ENCODE peak calls at places on chromosomes 11 and 22, in six cellular contexts. One of them, this sample, is unnamed.

GRCh38 chr11:8674859-8675258 is 7.6 kb downstream of the TRIM66 start:
- DNase-seq in left ventricle myocardium inferior: no peak
- DNase-seq in A673: no peak
- DNase-seq in heart right ventricle: no peak
- DNase-seq in ovary: no peak
- DNase-seq in CD8-positive, alpha-beta T cell: no peak
- DNase-seq in this sample: no peak

GRCh38 chr11:135027461-135027860 is 615.4 kb upstream of the B3GAT1 start:
- DNase-seq in ovary: no peak
- DNase-seq in left ventricle myocardium inferior: no peak
- DNase-seq in heart right ventricle: no peak
- DNase-seq in CD8-positive, alpha-beta T cell: no peak
- DNase-seq in A673: peak; percentile 53
- DNase-seq in this sample: no peak

GRCh38 chr11:45348729-45349128 is 62.6 kb upstream of the SYT13 start:
- DNase-seq in A673: no peak
- DNase-seq in left ventricle myocardium inferior: no peak
- DNase-seq in heart right ventricle: no peak
- DNase-seq in CD8-positive, alpha-beta T cell: no peak
- DNase-seq in ovary: no peak
- DNase-seq in this sample: no peak

GRCh38 chr11:49995559-49995958 is 13.2 kb upstream of the OR4C12 start:
- DNase-seq in A673: peak; percentile 96
- DNase-seq in CD8-positive, alpha-beta T cell: no peak
- DNase-seq in heart right ventricle: no peak
- DNase-seq in left ventricle myocardium inferior: no peak
- DNase-seq in ovary: no peak
- DNase-seq in this sample: no peak

GRCh38 chr22:49119551-49119952 is 708.1 kb downstream of the BRD1 start:
- DNase-seq in CD8-positive, alpha-beta T cell: no peak
- DNase-seq in heart right ventricle: peak; percentile 36
- DNase-seq in A673: peak; percentile 72
- DNase-seq in ovary: no peak
- DNase-seq in left ventricle myocardium inferior: peak; percentile 26
- DNase-seq in this sample: peak; percentile 34

GRCh38 chr11:113184498-113184897 is 129.9 kb upstream of the TTC12 start:
- DNase-seq in ovary: no peak
- DNase-seq in left ventricle myocardium inferior: no peak
- DNase-seq in heart right ventricle: no peak
- DNase-seq in CD8-positive, alpha-beta T cell: no peak
- DNase-seq in A673: no peak
- DNase-seq in this sample: no peak

GRCh38 chr22:43828711-43829447 is 16.8 kb upstream of the EFCAB6 start:
- DNase-seq in left ventricle myocardium inferior: peak; percentile 88
- DNase-seq in CD8-positive, alpha-beta T cell: no peak
- DNase-seq in heart right ventricle: peak; percentile 87
- DNase-seq in A673: peak; percentile 18
- DNase-seq in ovary: peak; percentile 55
- DNase-seq in this sample: no peak

GRCh38 chr11:69497221-69497787 is 15.8 kb downstream of the LINC01488 start:
- DNase-seq in CD8-positive, alpha-beta T cell: no peak
- DNase-seq in A673: peak; percentile 24
- DNase-seq in left ventricle myocardium inferior: peak; percentile 89
- DNase-seq in ovary: peak; percentile 30
- DNase-seq in heart right ventricle: peak; percentile 84
- DNase-seq in this sample: peak; percentile 41

GRCh38 chr22:42236268-42236667 is 34.2 kb downstream of the TCF20 start:
- DNase-seq in left ventricle myocardium inferior: no peak
- DNase-seq in heart right ventricle: no peak
- DNase-seq in ovary: no peak
- DNase-seq in A673: peak; percentile 26
- DNase-seq in CD8-positive, alpha-beta T cell: no peak
- DNase-seq in this sample: no peak

GRCh38 chr22:38766076-38766777 is 10.4 kb upstream of the SUN2 start:
- DNase-seq in heart right ventricle: peak; percentile 41
- DNase-seq in CD8-positive, alpha-beta T cell: peak; percentile 42
- DNase-seq in left ventricle myocardium inferior: peak; percentile 38
- DNase-seq in A673: peak; percentile 79
- DNase-seq in ovary: peak; percentile 69
- DNase-seq in this sample: no peak

GRCh38 chr22:37330200-37331033 is 48.1 kb downstream of the CYTH4 start:
- DNase-seq in A673: peak; percentile 83
- DNase-seq in heart right ventricle: no peak
- DNase-seq in CD8-positive, alpha-beta T cell: no peak
- DNase-seq in ovary: no peak
- DNase-seq in left ventricle myocardium inferior: no peak
- DNase-seq in this sample: no peak

GRCh38 chr11:124086447-124086846 is 28.8 kb upstream of the VWA5A start:
- DNase-seq in CD8-positive, alpha-beta T cell: no peak
- DNase-seq in A673: peak; percentile 52
- DNase-seq in ovary: no peak
- DNase-seq in heart right ventricle: no peak
- DNase-seq in left ventricle myocardium inferior: no peak
- DNase-seq in this sample: no peak

GRCh38 chr11:101797335-101797734 is 117.5 kb upstream of the CEP126 start:
- DNase-seq in CD8-positive, alpha-beta T cell: no peak
- DNase-seq in left ventricle myocardium inferior: no peak
- DNase-seq in ovary: no peak
- DNase-seq in A673: no peak
- DNase-seq in heart right ventricle: no peak
- DNase-seq in this sample: no peak

GRCh38 chr11:3130269-3131071 is 34.6 kb downstream of the OSBPL5 start:
- DNase-seq in heart right ventricle: peak; percentile 21
- DNase-seq in left ventricle myocardium inferior: peak; percentile 16
- DNase-seq in A673: no peak
- DNase-seq in ovary: no peak
- DNase-seq in CD8-positive, alpha-beta T cell: no peak
- DNase-seq in this sample: no peak

GRCh38 chr22:25405854-25406509 is 158.5 kb upstream of the GRK3 start:
- DNase-seq in ovary: no peak
- DNase-seq in CD8-positive, alpha-beta T cell: no peak
- DNase-seq in left ventricle myocardium inferior: no peak
- DNase-seq in A673: no peak
- DNase-seq in heart right ventricle: no peak
- DNase-seq in this sample: no peak

GRCh38 chr22:24803064-24803542 is 2.9 kb upstream of the SGSM1 start:
- DNase-seq in A673: peak; percentile 51
- DNase-seq in CD8-positive, alpha-beta T cell: peak; percentile 45
- DNase-seq in heart right ventricle: peak; percentile 52
- DNase-seq in ovary: peak; percentile 62
- DNase-seq in left ventricle myocardium inferior: peak; percentile 41
- DNase-seq in this sample: no peak

DNA sequence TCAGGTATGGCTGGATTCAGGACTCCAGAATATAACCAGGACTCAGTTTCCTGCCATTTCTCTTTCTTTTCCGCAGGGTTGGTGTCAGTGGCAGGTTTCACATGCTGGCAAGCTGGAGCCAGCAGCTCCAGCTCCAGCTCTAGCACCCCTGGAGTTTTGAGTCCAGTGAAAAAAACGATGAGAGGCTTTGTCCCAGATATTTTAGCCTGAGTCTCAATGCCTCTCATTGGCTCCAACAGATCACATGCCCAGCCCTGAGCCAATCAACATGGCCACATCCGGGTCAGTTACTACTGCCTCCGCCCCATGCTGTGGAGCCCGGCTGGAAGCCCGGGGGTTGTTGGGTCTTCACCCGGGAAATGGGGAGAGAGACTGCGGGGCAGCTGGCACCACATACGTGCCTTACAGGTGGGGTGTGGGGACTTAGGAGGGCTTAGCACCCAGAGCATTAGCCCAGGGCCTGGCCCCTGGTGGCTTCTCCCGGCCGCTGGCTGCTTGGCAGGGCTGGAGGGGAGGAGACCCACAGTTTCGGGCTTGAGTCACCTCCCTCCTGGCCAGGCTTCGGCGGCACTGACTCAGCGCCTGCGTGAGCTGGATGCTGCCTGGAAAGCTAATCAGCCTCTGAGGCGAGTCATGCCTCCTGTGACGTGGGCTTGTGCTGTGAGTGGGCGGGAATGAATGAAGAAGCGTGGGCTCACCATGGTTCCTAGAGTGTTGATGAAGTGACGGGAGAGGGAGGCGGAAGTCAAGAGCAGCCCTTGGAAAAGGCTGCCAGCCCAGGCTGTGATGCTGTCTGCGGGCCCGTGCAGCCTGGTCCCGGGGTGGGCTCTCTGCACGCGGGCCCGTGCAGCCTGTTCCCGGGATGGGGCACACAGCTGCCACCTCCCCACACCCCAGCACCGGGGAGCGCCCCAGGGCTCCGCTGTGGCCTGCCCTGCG is 15.3 kb upstream of the MRTFA start:
- DNase-seq in left ventricle myocardium inferior: peak; percentile 93
- DNase-seq in ovary: peak; percentile 98
- DNase-seq in A673: peak; percentile 98
- DNase-seq in CD8-positive, alpha-beta T cell: peak; percentile 78
- DNase-seq in heart right ventricle: peak; percentile 93
- DNase-seq in this sample: peak; percentile 97
- TF ChIP-seq CTCF in left ventricle myocardium inferior: no peak
- TF ChIP-seq CTCF in ovary: peak; percentile 43
- TF ChIP-seq CTCF in A673: no peak
- TF ChIP-seq CTCF in CD8-positive, alpha-beta T cell: no peak
- TF ChIP-seq CTCF in heart right ventricle: no peak
- TF ChIP-seq CTCF in this sample: no peak

DNA sequence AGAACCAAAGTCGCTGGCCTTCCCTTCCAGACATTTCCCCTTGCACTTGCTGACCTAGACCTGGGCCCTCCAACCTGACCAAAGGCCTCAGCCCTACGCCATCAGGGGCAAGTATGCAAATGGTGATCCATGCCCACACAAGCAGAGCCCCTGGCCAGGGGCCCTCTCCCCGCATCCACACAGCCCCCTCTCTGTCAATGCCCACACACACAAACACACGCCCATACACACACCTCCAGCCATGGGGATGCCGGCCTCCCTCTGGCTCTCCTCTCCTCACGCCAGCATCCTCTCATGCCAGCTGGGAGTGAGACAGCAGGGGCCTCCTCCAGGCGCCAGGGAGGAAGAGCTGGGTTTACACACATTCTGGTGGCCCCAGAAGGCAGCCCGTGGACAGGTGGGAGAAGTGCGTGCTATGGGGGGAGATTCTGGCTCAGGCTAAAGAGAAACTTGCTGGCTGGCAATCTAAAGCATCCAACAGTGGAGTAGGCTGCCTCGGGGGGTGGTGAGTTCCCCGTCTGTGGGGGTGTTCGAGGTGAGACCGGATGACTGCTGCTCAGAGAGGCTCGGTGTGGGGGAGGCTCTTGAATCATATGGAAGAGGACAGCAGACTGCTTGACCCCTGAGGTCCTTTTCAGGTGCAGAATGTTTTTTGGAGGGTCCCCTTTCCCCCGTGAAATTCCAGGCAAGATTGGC is 4.8 kb downstream of the NRXN2 start:
- DNase-seq in A673: no peak
- DNase-seq in ovary: no peak
- DNase-seq in CD8-positive, alpha-beta T cell: no peak
- DNase-seq in heart right ventricle: no peak
- DNase-seq in left ventricle myocardium inferior: no peak
- DNase-seq in this sample: no peak
- H3K4me1 ChIP-seq in A673: peaks cover 7% of the 10 kb centered on the region
- H3K4me1 ChIP-seq in ovary: no peaks in the 10 kb centered on the region
- H3K4me1 ChIP-seq in CD8-positive, alpha-beta T cell: no peaks in the 10 kb centered on the region
- H3K4me1 ChIP-seq in heart right ventricle: peaks cover under 1% of the 10 kb centered on the region
- H3K4me1 ChIP-seq in left ventricle myocardium inferior: peaks cover 2% of the 10 kb centered on the region
- H3K4me1 ChIP-seq in this sample: peaks cover 2% of the 10 kb centered on the region

DNA sequence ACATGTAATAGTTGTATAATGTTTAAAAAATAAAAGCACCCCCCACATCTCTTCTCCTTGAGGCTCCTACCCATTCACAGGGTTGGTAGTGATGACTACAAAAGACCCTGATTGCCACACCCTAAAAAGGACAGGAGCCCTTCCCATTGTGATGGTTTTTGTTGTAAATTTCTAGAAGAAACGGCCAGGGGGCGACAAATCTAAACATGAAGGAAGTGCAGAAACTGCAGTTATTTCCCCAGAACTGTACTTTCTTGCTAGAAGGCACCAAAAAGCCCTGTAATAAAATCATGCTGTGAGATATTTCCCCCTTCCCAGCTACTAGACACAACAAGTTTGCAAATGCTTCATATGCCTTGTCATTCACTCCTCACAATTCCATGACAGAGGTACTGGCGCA is 10.8 kb downstream of the PRR5L start:
- DNase-seq in heart right ventricle: no peak
- DNase-seq in ovary: peak; percentile 48
- DNase-seq in A673: peak; percentile 91
- DNase-seq in CD8-positive, alpha-beta T cell: no peak
- DNase-seq in left ventricle myocardium inferior: no peak
- DNase-seq in this sample: no peak
- TF ChIP-seq CTCF in heart right ventricle: peak; percentile 54
- TF ChIP-seq CTCF in ovary: peak; percentile 27
- TF ChIP-seq CTCF in A673: peak; percentile 91
- TF ChIP-seq CTCF in CD8-positive, alpha-beta T cell: no peak
- TF ChIP-seq CTCF in left ventricle myocardium inferior: peak; percentile 27
- TF ChIP-seq CTCF in this sample: no peak

DNA sequence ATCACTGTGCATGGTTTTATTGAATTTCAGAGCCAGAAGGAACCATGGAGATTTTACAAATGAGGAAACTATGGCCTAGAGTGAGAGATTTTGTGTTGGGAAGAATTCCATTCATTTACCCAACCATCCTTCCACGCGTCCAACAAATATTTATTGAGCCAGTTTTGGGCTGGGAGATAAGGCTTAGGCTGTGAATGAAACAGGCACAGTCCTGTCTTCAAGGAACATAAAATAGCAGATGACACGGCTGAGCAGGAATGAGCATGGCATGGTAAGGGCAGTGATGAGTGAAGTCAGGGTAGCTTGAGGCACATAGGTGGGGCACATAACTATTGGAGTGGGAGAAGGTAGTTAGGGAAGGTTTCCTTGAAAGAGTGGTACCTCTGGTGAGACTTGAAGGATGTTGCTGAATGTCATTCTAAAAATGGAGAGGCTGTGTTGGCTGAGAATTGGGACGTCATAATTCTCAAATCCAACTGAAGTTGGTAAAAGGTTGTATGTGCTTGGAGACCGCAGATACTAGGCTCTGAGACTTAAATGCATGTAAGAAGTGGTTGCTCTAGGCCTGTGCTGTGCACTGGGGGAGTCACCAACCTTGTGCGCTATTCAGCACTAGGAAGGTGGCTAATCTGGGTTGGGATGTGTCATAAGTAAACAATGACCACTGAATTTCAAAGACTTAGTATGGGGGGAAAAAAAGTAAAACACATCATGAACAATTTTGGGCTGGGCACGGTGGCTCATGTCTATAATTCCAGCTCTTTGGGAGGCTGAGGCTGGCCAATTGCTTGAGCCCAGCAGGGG is 51.8 kb downstream of the TEAD1 start:
- DNase-seq in ovary: no peak
- DNase-seq in left ventricle myocardium inferior: no peak
- DNase-seq in heart right ventricle: no peak
- DNase-seq in A673: no peak
- DNase-seq in CD8-positive, alpha-beta T cell: no peak
- DNase-seq in this sample: no peak
- H3K4me1 ChIP-seq in ovary: peaks cover 17% of the 10 kb centered on the region
- H3K4me1 ChIP-seq in left ventricle myocardium inferior: peaks cover 77% of the 10 kb centered on the region
- H3K4me1 ChIP-seq in heart right ventricle: peaks cover 29% of the 10 kb centered on the region
- H3K4me1 ChIP-seq in A673: peaks cover 50% of the 10 kb centered on the region
- H3K4me1 ChIP-seq in CD8-positive, alpha-beta T cell: no peaks in the 10 kb centered on the region
- H3K4me1 ChIP-seq in this sample: peaks cover 34% of the 10 kb centered on the region